ENCODE peak calls at places on chromosomes 7 and 10, in ten cellular contexts. X is GM23248, E is breast epithelium, K is A549, U is IMR-90, O is WERI-Rb-1, F is colonic mucosa, D is ovary, V is right lobe of liver, H is uterus. B is an unnamed sample.

GRCh38 chr10:58225654-58226053 is 42.0 kb downstream of the IPMK start:
- DNase-seq in O (no peak), D (no peak), E (no peak), K (no peak), F (no peak), U (no peak), H (no peak), V (no peak), X (no peak), B (no peak)

GRCh38 chr7:141954334-141954733 is 7.6 kb upstream of the CLEC5A start:
- DNase-seq in K (no peak), E (no peak), D (no peak), H (no peak), V (no peak), F (no peak), U (no peak), X (no peak), O (no peak), B (no peak)

GRCh38 chr7:131692131-131692960 is 135.9 kb upstream of the PODXL start:
- DNase-seq in V (no peak), X (peak; percentile 69), O (peak; percentile 86), K (peak; percentile 59), E (no peak), F (peak; percentile 72), U (peak; percentile 7), D (no peak), H (no peak), B (peak; percentile 52)

GRCh38 chr7:76315372-76315771 is 12.9 kb downstream of the HSPB1 start:
- DNase-seq in V (no peak), U (no peak), D (no peak), F (peak; percentile 25), X (no peak), E (no peak), H (no peak), K (no peak), O (no peak), B (no peak)

GRCh38 chr10:79399242-79399831 is 46.1 kb downstream of the ZCCHC24 start:
- DNase-seq in D (peak; percentile 92), U (peak; percentile 95), K (no peak), X (peak; percentile 98), O (peak; percentile 62), F (peak; percentile 81), V (peak; percentile 82), E (peak; percentile 54), H (peak; percentile 96), B (peak; percentile 90)

GRCh38 chr7:155356323-155357105 is 58.8 kb downstream of the INSIG1 start:
- DNase-seq in V (no peak), H (no peak), D (no peak), E (no peak), O (peak; percentile 44), F (no peak), K (peak; percentile 29), U (no peak), X (peak; percentile 26), B (peak; percentile 18)

GRCh38 chr10:13399752-13400151 is 51.7 kb upstream of the SEPHS1 start:
- DNase-seq in H (no peak), U (no peak), K (no peak), F (no peak), V (no peak), E (no peak), X (no peak), D (no peak), O (no peak), B (no peak)

GRCh38 chr10:3248526-3249255 is 76.1 kb upstream of the PITRM1 start:
- DNase-seq in H (peak; percentile 63), O (no peak), X (peak; percentile 97), K (peak; percentile 77), V (no peak), U (peak; percentile 94), E (no peak), D (no peak), F (no peak), B (peak; percentile 85)

GRCh38 chr10:124008187-124008970 is 85.0 kb downstream of the CHST15 start:
- DNase-seq in V (peak; percentile 31), U (no peak), X (no peak), K (no peak), D (peak; percentile 27), F (no peak), O (no peak), H (no peak), E (no peak), B (no peak)

GRCh38 chr10:76242956-76243355 is 811.5 kb downstream of the LRMDA start:
- DNase-seq in V (no peak), E (no peak), X (no peak), U (no peak), K (no peak), O (no peak), D (no peak), H (no peak), F (no peak), B (no peak)

GRCh38 chr7:98617051-98617959 is at the start of gene NPTX2:
- DNase-seq in X (peak; percentile 42), V (no peak), E (no peak), K (no peak), H (no peak), O (peak; percentile 89), U (no peak), F (peak; percentile 45), D (no peak), B (no peak)

GRCh38 chr10:16014469-16014868 is 154.2 kb upstream of the MINDY3 start:
- DNase-seq in H (no peak), X (no peak), V (no peak), K (no peak), U (no peak), O (no peak), E (no peak), F (no peak), D (no peak), B (no peak)

GRCh38 chr10:75841266-75841665 is 409.8 kb downstream of the LRMDA start:
- DNase-seq in F (no peak), O (no peak), K (no peak), E (no peak), D (no peak), H (no peak), U (no peak), V (no peak), X (no peak), B (no peak)

GRCh38 chr10:110829721-110830410 is 41.9 kb upstream of the PDCD4 start:
- DNase-seq in O (no peak), E (no peak), D (no peak), K (no peak), H (no peak), V (no peak), X (no peak), U (no peak), F (no peak), B (no peak)

GRCh38 chr10:118116555-118117311 is 70.0 kb upstream of the RAB11FIP2 start:
- DNase-seq in O (peak; percentile 20), H (peak; percentile 83), E (peak; percentile 23), F (no peak), X (no peak), U (no peak), D (peak; percentile 54), V (no peak), K (no peak), B (no peak)
- H3K27ac ChIP-seq in O (no peak overlapping the region), H (peak overlapping the region; percentile 60), E (no peak overlapping the region), F (no peak overlapping the region), X (no peak overlapping the region), U (no peak overlapping the region), D (no peak overlapping the region), V (no peak overlapping the region), K (no peak overlapping the region), B (no peak overlapping the region)

GRCh38 chr7:100017300-100017699 is 1.9 kb downstream of the ZKSCAN1 start:
- DNase-seq in X (no peak), V (peak; percentile 82), O (no peak), F (peak; percentile 78), D (no peak), E (no peak), K (no peak), H (no peak), U (no peak), B (no peak)
- H3K4me3 ChIP-seq in X (peak overlapping the region; percentile 90), V (peak overlapping the region; percentile 98), O (no peak overlapping the region), F (peak overlapping the region; percentile 99), D (no peak overlapping the region), E (peak overlapping the region; percentile 100), K (peak overlapping the region; percentile 99), H (no peak overlapping the region), U (no peak overlapping the region), B (no peak overlapping the region)

DNA sequence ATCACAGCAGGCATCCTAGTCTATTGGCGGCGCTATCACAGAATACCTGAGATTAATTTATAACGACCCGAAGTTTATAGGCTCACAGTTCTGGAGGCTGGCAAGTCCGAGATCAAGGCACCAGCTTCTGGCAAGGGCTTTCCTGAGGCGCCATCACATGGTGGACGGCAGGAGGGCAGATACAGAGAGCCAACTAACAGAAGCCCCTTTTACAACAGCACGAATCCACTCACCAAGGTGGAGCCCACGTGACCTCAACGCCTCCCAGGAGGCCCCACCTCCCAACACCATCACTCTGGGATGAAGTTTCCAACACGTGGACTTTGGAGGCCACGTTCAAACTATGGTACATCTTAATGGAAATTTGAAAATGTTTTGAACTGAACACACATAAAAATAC is 255.3 kb downstream of the ELFN1 start:
- DNase-seq in F (no peak), O (peak; percentile 79), D (no peak), V (no peak), X (no peak), E (no peak), H (no peak), K (peak; percentile 16), U (no peak), B (no peak)
- H3K27ac ChIP-seq in F (no peak overlapping the region), O (no peak overlapping the region), D (no peak overlapping the region), V (no peak overlapping the region), X (no peak overlapping the region), E (no peak overlapping the region), H (no peak overlapping the region), K (no peak overlapping the region), U (no peak overlapping the region), B (no peak overlapping the region)

DNA sequence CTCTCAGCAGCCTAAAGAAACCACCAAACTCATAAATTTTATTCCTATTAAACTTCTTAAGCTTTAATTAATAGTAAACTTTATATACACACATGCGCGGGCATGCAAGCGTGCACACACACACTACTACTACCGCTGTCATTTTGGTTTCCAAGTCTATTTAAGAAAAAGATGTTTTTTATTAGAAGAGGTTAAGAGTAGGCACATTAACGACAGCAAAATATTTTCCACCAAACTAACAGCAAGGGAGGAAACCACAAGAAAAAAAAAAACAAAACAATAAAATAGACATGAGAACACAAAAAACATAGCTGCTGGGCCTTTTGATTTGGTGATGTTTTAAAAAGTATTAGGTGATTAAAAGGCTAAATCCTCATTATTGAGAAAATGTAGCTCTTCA is 28.6 kb downstream of the RTKN2 start:
- DNase-seq in D (no peak), X (peak; percentile 46), F (no peak), U (no peak), H (no peak), O (no peak), V (no peak), E (no peak), K (no peak), B (no peak)
- H3K4me3 ChIP-seq in D (no peak overlapping the region), X (no peak overlapping the region), F (no peak overlapping the region), U (no peak overlapping the region), H (no peak overlapping the region), O (no peak overlapping the region), V (no peak overlapping the region), E (no peak overlapping the region), K (no peak overlapping the region), B (no peak overlapping the region)

GRCh38 chr7:74029094-74029785 is 1.3 kb downstream of the ELN start:
- DNase-seq in F (no peak), V (no peak), U (no peak), D (peak; percentile 52), H (no peak), E (no peak), X (no peak), K (no peak), O (no peak), B (no peak)
- H3K27ac ChIP-seq in F (no peak overlapping the region), V (no peak overlapping the region), U (no peak overlapping the region), D (peak overlapping the region; percentile 58), H (peak overlapping the region; percentile 89), E (no peak overlapping the region), X (no peak overlapping the region), K (no peak overlapping the region), O (peak overlapping the region; percentile 54), B (no peak overlapping the region)